ENCODE peak calls at places on chromosomes 6 and 20, in eight cellular contexts. S is fibroblast of lung; G is skeletal muscle cell; H is epithelial cell of esophagus; U is right atrium auricular region; J is sigmoid colon; V is ovary; N is effector memory CD4-positive, alpha-beta T cell. C is an unnamed sample.

GRCh38 chr6:36769161-36769675 is 70.0 kb downstream of the CPNE5 start:
- DNase-seq in U (no peak), V (no peak), S (peak), J (no peak), N (no peak), H (peak), G (no peak), C (peak)

GRCh38 chr6:108565893-108566292 is 5.2 kb downstream of the FOXO3 start:
- DNase-seq in N (no peak), S (peak), J (peak), H (peak), G (peak), U (peak), V (no peak), C (no peak)

GRCh38 chr20:60219984-60220540 is 261.8 kb downstream of the CDH26 start:
- DNase-seq in U (no peak), G (no peak), H (no peak), J (no peak), N (no peak), S (no peak), V (no peak), C (no peak)

GRCh38 chr20:48754269-48754668 is 73.5 kb downstream of the PREX1 start:
- DNase-seq in G (no peak), V (no peak), H (no peak), N (no peak), J (no peak), S (no peak), U (no peak), C (no peak)

GRCh38 chr20:50280851-50281655 is 90.4 kb downstream of the CEBPB start:
- DNase-seq in V (no peak), G (no peak), S (no peak), U (no peak), N (no peak), H (no peak), J (no peak), C (no peak)

GRCh38 chr6:68628156-68628555 is 6.9 kb upstream of the ADGRB3 start:
- DNase-seq in G (no peak), V (no peak), N (no peak), H (no peak), U (no peak), S (no peak), J (no peak), C (no peak)

GRCh38 chr6:11094411-11094851 is 797 bp downstream of the SMIM13 start:
- DNase-seq in G (no peak), N (peak), H (peak), J (peak), U (peak), V (no peak), S (peak), C (no peak)

GRCh38 chr6:2545351-2545750 is 205.4 kb downstream of the MYLK4 start:
- DNase-seq in H (no peak), N (no peak), J (no peak), U (no peak), V (no peak), S (no peak), G (no peak), C (no peak)

GRCh38 chr20:2798095-2798805 is 2.2 kb downstream of the CPXM1 start:
- DNase-seq in N (no peak), G (no peak), V (no peak), U (no peak), H (no peak), J (no peak), S (no peak), C (no peak)

GRCh38 chr20:44362466-44362940 is 7.0 kb downstream of the HNF4A start:
- DNase-seq in U (no peak), H (no peak), V (no peak), J (no peak), N (no peak), G (no peak), S (no peak), C (no peak)

GRCh38 chr6:36657942-36658544 is 20.5 kb upstream of the CDKN1A start:
- DNase-seq in G (peak), V (no peak), N (no peak), H (peak), U (no peak), J (no peak), S (peak), C (no peak)

GRCh38 chr6:164322533-164322932 is 908.0 kb downstream of the QKI start:
- DNase-seq in V (no peak), G (peak), U (no peak), J (no peak), S (peak), H (peak), N (no peak), C (no peak)

GRCh38 chr6:39330476-39330875 is 8.0 kb upstream of the KCNK16 start:
- DNase-seq in G (no peak), V (no peak), U (no peak), H (no peak), S (no peak), N (no peak), J (no peak), C (no peak)

GRCh38 chr6:70390067-70390466 is 23.2 kb upstream of the FAM135A start:
- DNase-seq in V (no peak), H (no peak), U (no peak), G (no peak), S (no peak), J (no peak), N (no peak), C (no peak)

GRCh38 chr6:127514396-127515227 is 4.5 kb downstream of the MTCL3 start:
- DNase-seq in V (peak), S (peak), N (peak), H (peak), G (peak), U (no peak), J (no peak), C (no peak)

GRCh38 chr6:132020138-132020551 is 69.0 kb upstream of the CCN2 start:
- DNase-seq in S (peak), G (no peak), N (no peak), J (peak), U (peak), V (peak), H (peak), C (no peak)

GRCh38 chr6:110207652-110208051 is 27.4 kb downstream of the CDC40 start:
- DNase-seq in V (no peak), S (no peak), U (no peak), H (no peak), J (no peak), N (no peak), G (no peak), C (no peak)

GRCh38 chr6:154638369-154638768 is 94.8 kb upstream of the SCAF8 start:
- DNase-seq in S (peak), J (no peak), V (no peak), N (no peak), G (no peak), U (no peak), H (no peak), C (no peak)

GRCh38 chr20:33043731-33044181 is 9.9 kb upstream of the BPIFB3 start:
- DNase-seq in N (no peak), H (no peak), U (no peak), J (no peak), S (no peak), V (no peak), G (no peak), C (no peak)

GRCh38 chr20:62539208-62539607 is 63.4 kb upstream of the GATA5 start:
- DNase-seq in J (peak), S (no peak), N (no peak), H (no peak), U (no peak), G (no peak), V (no peak), C (no peak)

GRCh38 chr6:11586574-11586973 is 49.0 kb downstream of the TMEM170B start:
- DNase-seq in J (no peak), V (no peak), G (peak), H (peak), U (peak), S (peak), N (no peak), C (no peak)

GRCh38 chr6:7529141-7529540 is 12.3 kb upstream of the DSP start:
- DNase-seq in S (peak), H (no peak), U (no peak), G (no peak), J (no peak), V (no peak), N (no peak), C (no peak)

GRCh38 chr6:136201735-136202134 is 48.4 kb downstream of the MTFR2 start:
- DNase-seq in J (no peak), G (peak), U (no peak), S (no peak), N (no peak), V (no peak), H (peak), C (no peak)

GRCh38 chr6:14210077-14210476 is 92.5 kb downstream of the CD83 start:
- DNase-seq in J (no peak), G (no peak), N (no peak), V (no peak), H (no peak), U (no peak), S (no peak), C (no peak)
- H3K4me3 ChIP-seq in J (peak), G (no peak), N (no peak), V (no peak), H (no peak), U (peak), S (no peak), C (peak)

GRCh38 chr6:44249082-44249748 is 2.3 kb downstream of the HSP90AB1 start:
- DNase-seq in H (no peak), S (no peak), U (no peak), N (no peak), G (no peak), V (no peak), J (no peak), C (no peak)
- H3K4me3 ChIP-seq in H (peak), S (peak), U (no peak), N (peak), G (peak), V (no peak), J (no peak), C (peak)

GRCh38 chr20:58693226-58694006 is 816 bp downstream of the NPEPL1 start:
- DNase-seq in S (no peak), G (no peak), N (peak), U (peak), J (peak), H (no peak), V (peak), C (no peak)
- H3K4me3 ChIP-seq in S (peak), G (peak), N (peak), U (peak), J (peak), H (peak), V (peak), C (no peak)

DNA sequence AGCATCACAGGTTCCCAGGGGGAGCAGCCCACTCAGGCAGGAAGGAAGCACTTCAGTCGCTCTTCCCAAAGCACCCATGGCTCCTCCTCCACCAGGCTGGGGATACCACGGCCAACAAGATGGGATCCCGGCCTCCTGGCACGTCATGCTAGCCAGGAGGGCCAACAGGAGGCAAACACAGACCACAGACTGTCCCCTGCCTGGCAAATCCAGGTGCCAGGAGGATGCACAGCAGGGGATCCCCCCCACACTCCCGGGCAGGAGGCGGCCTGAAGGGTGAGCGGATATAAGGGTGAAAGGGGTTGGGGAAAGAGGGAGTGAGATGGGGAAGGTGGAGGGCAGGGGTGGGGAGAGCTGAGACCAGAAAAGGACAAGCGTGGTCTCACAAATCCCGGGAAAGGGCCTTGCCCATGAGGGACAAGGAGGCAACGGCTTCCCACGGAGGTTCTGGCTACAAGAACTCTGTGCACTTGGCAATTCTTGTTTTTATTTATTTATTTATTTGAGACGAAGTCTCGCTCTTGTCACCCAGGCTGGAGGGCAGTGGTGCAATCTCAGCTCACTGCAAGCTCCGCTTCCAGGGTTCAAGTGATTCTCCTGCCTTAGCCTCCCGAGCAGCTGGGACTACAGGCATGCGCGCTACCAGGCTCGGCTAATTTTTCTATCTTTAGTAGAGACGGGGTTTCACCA is 7.2 kb downstream of the PXDC1 start:
- DNase-seq in U (no peak), J (no peak), N (no peak), S (peak), G (no peak), V (no peak), H (no peak), C (no peak)
- H3K4me3 ChIP-seq in U (no peak), J (no peak), N (no peak), S (no peak), G (no peak), V (no peak), H (no peak), C (no peak)

GRCh38 chr20:1327241-1327653 is 1.7 kb downstream of the SDCBP2 start:
- DNase-seq in G (peak), V (peak), U (peak), N (no peak), J (peak), H (peak), S (peak), C (no peak)
- H3K4me3 ChIP-seq in G (no peak), V (no peak), U (no peak), N (no peak), J (no peak), H (peak), S (no peak), C (no peak)

GRCh38 chr20:53888510-53888909 is 181.9 kb downstream of the BCAS1 start:
- DNase-seq in U (no peak), S (no peak), V (no peak), N (no peak), G (no peak), H (no peak), J (no peak), C (no peak)
- H3K4me3 ChIP-seq in U (no peak), S (no peak), V (no peak), N (no peak), G (no peak), H (no peak), J (no peak), C (no peak)

GRCh38 chr20:4765681-4766080 is 44.0 kb downstream of the PRND start:
- DNase-seq in J (no peak), G (no peak), S (no peak), V (no peak), N (no peak), H (no peak), U (no peak), C (no peak)
- H3K4me3 ChIP-seq in J (no peak), G (no peak), S (no peak), V (no peak), N (no peak), H (no peak), U (no peak), C (no peak)

GRCh38 chr20:58479666-58480454 is 35.3 kb downstream of the APCDD1L start:
- DNase-seq in N (no peak), V (no peak), H (no peak), J (no peak), U (no peak), G (no peak), S (no peak), C (no peak)

GRCh38 chr20:58483051-58483450 is 32.1 kb downstream of the APCDD1L start:
- DNase-seq in J (no peak), U (no peak), N (no peak), G (no peak), S (no peak), V (no peak), H (no peak), C (no peak)

GRCh38 chr20:58482416-58482815 is 32.8 kb downstream of the APCDD1L start:
- DNase-seq in G (no peak), U (no peak), S (peak), H (no peak), V (no peak), N (no peak), J (no peak), C (no peak)

GRCh38 chr20:58480455-58481356 is 34.5 kb downstream of the APCDD1L start:
- DNase-seq in G (no peak), V (no peak), N (no peak), U (no peak), S (no peak), J (no peak), H (no peak), C (no peak)

DNA sequence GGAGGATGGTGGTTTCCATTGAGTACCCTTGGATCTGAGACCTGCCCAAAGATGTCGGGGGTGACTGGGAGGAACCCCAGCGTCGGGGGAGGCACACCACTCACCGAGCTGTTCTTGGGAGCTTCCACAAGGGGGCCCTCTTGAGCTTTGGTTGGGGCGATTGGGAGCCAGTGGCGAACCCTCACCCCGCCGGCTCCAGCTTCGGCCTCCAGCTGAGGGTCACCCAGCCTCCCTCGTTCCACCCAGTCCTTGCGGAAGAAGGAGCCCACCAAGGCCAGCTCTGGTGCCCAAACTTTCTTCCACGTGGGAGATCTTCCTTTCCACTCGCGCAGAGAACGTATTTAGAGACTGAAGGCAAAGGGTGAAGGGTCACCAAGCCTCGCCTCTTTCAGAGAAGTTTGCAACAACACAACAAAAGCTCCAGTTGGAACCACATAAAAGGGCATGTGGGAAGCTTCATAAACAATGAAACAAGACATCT is 33.6 kb downstream of the APCDD1L start:
- DNase-seq in N (no peak), V (no peak), G (no peak), S (no peak), U (no peak), J (no peak), H (peak), C (no peak)
- H3K4me3 ChIP-seq in N (no peak), V (no peak), G (no peak), S (no peak), U (no peak), J (no peak), H (no peak), C (no peak)

GRCh38 chr6:33757906-33758305 is 11.2 kb upstream of the IP6K3 start:
- DNase-seq in V (no peak), U (no peak), H (no peak), G (no peak), N (no peak), S (no peak), J (no peak), C (no peak)
- H3K4me3 ChIP-seq in V (no peak), U (no peak), H (no peak), G (no peak), N (no peak), S (no peak), J (no peak), C (no peak)

C was measured in Jurkat, Clone E6-1.